ENCODE peak calls at places on chromosomes 13 and 19, in seven cellular contexts. X, J, F, W, T, I and S are unnamed samples.

GRCh38 chr19:38699027-38699346 is 45.3 kb downstream of the CAPN12 start:
- DNase-seq in X (no peak), J (no peak), F (no peak), W (peak), T (no peak), I (no peak), S (no peak)

GRCh38 chr19:811007-811434 is 10.7 kb downstream of the PLPPR3 start:
- DNase-seq in X (no peak), J (no peak), F (no peak), W (peak), T (no peak), I (no peak), S (no peak)

GRCh38 chr13:51802601-51803000 is 1.4 kb downstream of the DHRS12 start:
- DNase-seq in X (no peak), J (no peak), F (no peak), W (no peak), T (no peak), I (no peak), S (no peak)

GRCh38 chr13:75318138-75318833 is 163.7 kb downstream of the TBC1D4 start:
- DNase-seq in X (no peak), J (no peak), F (no peak), W (no peak), T (no peak), I (no peak), S (no peak)

GRCh38 chr13:28451482-28452217 is 43.3 kb downstream of the FLT1 start:
- DNase-seq in X (no peak), J (no peak), F (peak), W (peak), T (no peak), I (no peak), S (no peak)

GRCh38 chr19:46849610-46850009 is 1.0 kb downstream of the AP2S1 start:
- DNase-seq in X (no peak), J (no peak), F (no peak), W (peak), T (no peak), I (no peak), S (no peak)

GRCh38 chr19:33795370-33796163 is 1.1 kb upstream of the KCTD15 start:
- DNase-seq in X (peak), J (peak), F (peak), W (peak), T (peak), I (peak), S (peak)

GRCh38 chr19:14434157-14434501 is 1.0 kb downstream of the PKN1 start:
- DNase-seq in X (no peak), J (no peak), F (no peak), W (no peak), T (no peak), I (no peak), S (no peak)

GRCh38 chr13:40390290-40391008 is 276.0 kb downstream of the FOXO1 start:
- DNase-seq in X (no peak), J (peak), F (no peak), W (no peak), T (no peak), I (no peak), S (no peak)

GRCh38 chr19:4550479-4551050 is 8.9 kb downstream of the SEMA6B start:
- DNase-seq in X (no peak), J (no peak), F (no peak), W (no peak), T (no peak), I (no peak), S (no peak)

GRCh38 chr13:21124853-21125252 is 51.5 kb downstream of the SKA3 start:
- DNase-seq in X (no peak), J (no peak), F (peak), W (peak), T (no peak), I (no peak), S (no peak)

GRCh38 chr13:95494082-95494681 is 58.3 kb upstream of the CLDN10 start:
- DNase-seq in X (no peak), J (peak), F (peak), W (peak), T (no peak), I (no peak), S (peak)

GRCh38 chr13:25249001-25249543 is 38.2 kb downstream of the MTMR6 start:
- DNase-seq in X (no peak), J (no peak), F (peak), W (peak), T (no peak), I (no peak), S (peak)

GRCh38 chr13:52179925-52180324 is 20.5 kb upstream of the NEK3 start:
- DNase-seq in X (no peak), J (no peak), F (no peak), W (no peak), T (no peak), I (no peak), S (no peak)

GRCh38 chr19:13554506-13555235 is 48.4 kb upstream of the CACNA1A start:
- DNase-seq in X (no peak), J (no peak), F (no peak), W (no peak), T (no peak), I (no peak), S (no peak)

GRCh38 chr13:33183431-33184130 is 102.0 kb downstream of the STARD13 start:
- DNase-seq in X (no peak), J (no peak), F (no peak), W (no peak), T (no peak), I (no peak), S (no peak)

GRCh38 chr13:83709751-83710515 is 172.3 kb downstream of the SLITRK1 start:
- DNase-seq in X (no peak), J (no peak), F (no peak), W (no peak), T (no peak), I (no peak), S (no peak)

GRCh38 chr13:66553391-66553790 is 676.7 kb downstream of the PCDH9 start:
- DNase-seq in X (no peak), J (no peak), F (peak), W (no peak), T (no peak), I (no peak), S (no peak)

GRCh38 chr13:110913322-110913721 is 1.5 kb downstream of the ANKRD10 start:
- DNase-seq in X (no peak), J (no peak), F (no peak), W (peak), T (peak), I (no peak), S (no peak)

GRCh38 chr13:109835321-109835720 is 48.9 kb upstream of the IRS2 start:
- DNase-seq in X (no peak), J (no peak), F (peak), W (no peak), T (no peak), I (no peak), S (no peak)

GRCh38 chr19:49057636-49058234 is at the start of gene CGB7:
- DNase-seq in X (peak), J (peak), F (peak), W (peak), T (peak), I (peak), S (no peak)

GRCh38 chr19:23771761-23772667 is 13.3 kb upstream of the ZNF681 start:
- DNase-seq in X (no peak), J (no peak), F (no peak), W (no peak), T (no peak), I (peak), S (no peak)

GRCh38 chr13:94311893-94312292 is 167.6 kb downstream of the DCT start:
- DNase-seq in X (no peak), J (no peak), F (no peak), W (no peak), T (no peak), I (no peak), S (no peak)

GRCh38 chr13:112887151-112887550 is 81.9 kb upstream of the MCF2L start:
- DNase-seq in X (no peak), J (no peak), F (no peak), W (no peak), T (peak), I (no peak), S (no peak)

GRCh38 chr19:16824658-16825311 is 4.4 kb upstream of the SIN3B start:
- DNase-seq in X (no peak), J (no peak), F (peak), W (no peak), T (no peak), I (no peak), S (no peak)
- H3K4me3 ChIP-seq in X (peak), J (no peak), F (no peak), W (peak), T (peak), I (peak), S (peak)

GRCh38 chr19:12092065-12092867 is 27.7 kb downstream of the ZNF844 start:
- DNase-seq in X (peak), J (peak), F (peak), W (peak), T (peak), I (peak), S (peak)
- H3K4me3 ChIP-seq in X (peak), J (peak), F (peak), W (peak), T (peak), I (peak), S (peak)

DNA sequence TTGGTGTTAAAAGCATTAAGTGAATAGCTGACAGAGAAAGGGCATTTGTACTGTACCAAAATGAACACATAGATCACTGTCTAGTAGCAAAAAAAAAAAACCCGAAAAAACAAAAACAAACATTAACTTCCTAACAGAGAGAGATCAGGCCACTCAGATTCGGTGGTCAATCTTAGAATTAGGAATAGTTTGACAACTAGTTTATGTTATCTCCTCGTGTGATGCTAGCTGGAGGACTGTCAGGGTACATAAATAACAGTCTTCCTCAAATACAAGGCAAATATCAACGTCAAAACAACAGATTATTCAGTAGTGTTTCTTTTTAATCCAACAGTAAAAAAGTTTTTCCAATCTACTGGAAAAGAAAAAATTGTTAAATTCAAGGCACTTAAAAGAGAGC is 1.7 kb downstream of the ZMYM5 start:
- DNase-seq in X (no peak), J (no peak), F (no peak), W (no peak), T (no peak), I (no peak), S (no peak)
- H3K4me3 ChIP-seq in X (peak), J (no peak), F (peak), W (no peak), T (peak), I (peak), S (peak)

GRCh38 chr19:36685835-36686234 is 1.6 kb upstream of the ZNF567 start:
- DNase-seq in X (no peak), J (no peak), F (no peak), W (no peak), T (no peak), I (no peak), S (no peak)
- H3K4me3 ChIP-seq in X (no peak), J (no peak), F (no peak), W (no peak), T (peak), I (no peak), S (no peak)

GRCh38 chr19:35213678-35214632 is 14.6 kb downstream of the FAM187B start:
- DNase-seq in X (peak), J (no peak), F (peak), W (no peak), T (peak), I (peak), S (no peak)
- H3K4me3 ChIP-seq in X (no peak), J (no peak), F (no peak), W (no peak), T (no peak), I (no peak), S (no peak)